ENCODE peak calls at places on chromosomes 3 and 15, in nine cellular contexts. E, O, J, V, C, M, N, A and K are unnamed samples.

GRCh38 chr3:26498192-26498591 is 124.4 kb upstream of the LRRC3B start:
- DNase-seq in M (no peak), A (no peak), N (no peak), C (no peak), E (no peak), V (no peak), J (no peak), O (no peak), K (no peak)

GRCh38 chr3:107641572-107642307 is 119.0 kb downstream of the BBX start:
- DNase-seq in N (no peak), C (no peak), J (no peak), O (no peak), V (no peak), E (no peak), A (no peak), M (no peak), K (no peak)

GRCh38 chr3:182710557-182711157 is 82.6 kb upstream of the ATP11B start:
- DNase-seq in J (no peak), V (no peak), N (no peak), O (no peak), A (no peak), C (peak), E (no peak), M (no peak), K (no peak)

GRCh38 chr15:81087121-81087520 is 46.9 kb upstream of the CFAP161 start:
- DNase-seq in A (no peak), J (no peak), V (no peak), C (no peak), E (no peak), O (no peak), M (no peak), N (no peak), K (no peak)

GRCh38 chr3:127534161-127534451 is 56.4 kb downstream of the TPRA1 start:
- DNase-seq in N (no peak), V (no peak), A (no peak), C (no peak), J (no peak), M (no peak), O (no peak), E (no peak), K (no peak)

GRCh38 chr3:118472586-118472985 is 562.1 kb downstream of the IGSF11 start:
- DNase-seq in V (no peak), J (no peak), M (no peak), E (no peak), N (no peak), C (peak), A (no peak), O (no peak), K (no peak)

GRCh38 chr3:127660621-127661253 is 12.0 kb upstream of the ABTB1 start:
- DNase-seq in J (no peak), O (no peak), A (no peak), N (no peak), C (no peak), V (no peak), M (no peak), E (no peak), K (no peak)

GRCh38 chr3:20668411-20668810 is 482.4 kb upstream of the SGO1 start:
- DNase-seq in A (no peak), C (no peak), M (no peak), E (peak), O (no peak), V (no peak), J (no peak), N (no peak), K (no peak)

GRCh38 chr3:18443670-18444596 is 18.8 kb upstream of the SATB1 start:
- DNase-seq in O (no peak), C (no peak), N (no peak), E (peak), A (no peak), M (no peak), V (peak), J (no peak), K (peak)

GRCh38 chr3:35338186-35338585 is 301.1 kb upstream of the ARPP21 start:
- DNase-seq in A (no peak), J (no peak), M (no peak), N (no peak), E (no peak), O (no peak), C (no peak), V (no peak), K (no peak)

GRCh38 chr3:15051531-15051930 is 13.6 kb downstream of the MRPS25 start:
- DNase-seq in O (no peak), A (no peak), C (peak), V (peak), J (no peak), M (peak), E (peak), N (no peak), K (no peak)

GRCh38 chr15:74178326-74179100 is 5.0 kb downstream of the ISLR start:
- DNase-seq in A (no peak), V (no peak), C (no peak), E (no peak), J (peak), O (no peak), M (no peak), N (no peak), K (peak)

GRCh38 chr3:138362536-138362935 is 14.2 kb downstream of the MRAS start:
- DNase-seq in M (no peak), O (no peak), V (no peak), J (no peak), N (no peak), E (no peak), C (no peak), A (no peak), K (peak)

GRCh38 chr15:39172380-39173281 is 408.2 kb upstream of the THBS1 start:
- DNase-seq in E (peak), A (no peak), J (peak), N (no peak), O (no peak), C (no peak), V (no peak), M (peak), K (peak)

GRCh38 chr15:95559875-95560394 is 770.6 kb upstream of the NR2F2 start:
- DNase-seq in E (peak), A (no peak), C (peak), O (no peak), V (peak), M (no peak), J (peak), N (no peak), K (no peak)

GRCh38 chr3:71360694-71361093 is 222.8 kb downstream of the FOXP1 start:
- DNase-seq in C (no peak), A (no peak), N (no peak), O (no peak), E (no peak), V (peak), M (no peak), J (no peak), K (no peak)